ENCODE peak calls at places on chromosomes 3 and 15, in nine cellular contexts. One of them, this sample, is unnamed.

GRCh38 chr3:10194328-10195071 is 29.8 kb downstream of the IRAK2 start:
- DNase-seq in activated T-cell treated with anti-CD3 and anti-CD28 coated beads, Interleukin-2, amount 50 U/mL, for 72 hours: peak
- DNase-seq in GM18507: no peak
- DNase-seq in keratinocyte: no peak
- DNase-seq in neural crest cell: no peak
- DNase-seq in globus pallidus: no peak
- DNase-seq in activated CD4-positive, alpha-beta T cell treated with anti-CD3 and anti-CD28 coated beads, Interleukin-2, amount 50 U/mL, for 48 hours: peak
- DNase-seq in activated CD4-positive, alpha-beta memory T cell treated with anti-CD3 and anti-CD28 coated beads, Interleukin-2, amount 10 ng/mL, durations not matched to agents 7 days and 5 days: peak
- DNase-seq in NCI-H1092 treated with DMSO at 0.1 percent for 48 hours: no peak
- DNase-seq in this sample: peak

GRCh38 chr3:58962816-58963215 is 87.0 kb downstream of the CFAP20DC start:
- DNase-seq in activated T-cell treated with anti-CD3 and anti-CD28 coated beads, Interleukin-2, amount 50 U/mL, for 72 hours: no peak
- DNase-seq in GM18507: no peak
- DNase-seq in NCI-H1092 treated with DMSO at 0.1 percent for 48 hours: no peak
- DNase-seq in activated CD4-positive, alpha-beta T cell treated with anti-CD3 and anti-CD28 coated beads, Interleukin-2, amount 50 U/mL, for 48 hours: no peak
- DNase-seq in globus pallidus: no peak
- DNase-seq in neural crest cell: no peak
- DNase-seq in activated CD4-positive, alpha-beta memory T cell treated with anti-CD3 and anti-CD28 coated beads, Interleukin-2, amount 10 ng/mL, durations not matched to agents 7 days and 5 days: no peak
- DNase-seq in keratinocyte: no peak
- DNase-seq in this sample: peak

GRCh38 chr3:194824676-194825075 is 139.0 kb downstream of the FAM43A start:
- DNase-seq in activated CD4-positive, alpha-beta memory T cell treated with anti-CD3 and anti-CD28 coated beads, Interleukin-2, amount 10 ng/mL, durations not matched to agents 7 days and 5 days: no peak
- DNase-seq in NCI-H1092 treated with DMSO at 0.1 percent for 48 hours: no peak
- DNase-seq in neural crest cell: no peak
- DNase-seq in globus pallidus: no peak
- DNase-seq in activated T-cell treated with anti-CD3 and anti-CD28 coated beads, Interleukin-2, amount 50 U/mL, for 72 hours: no peak
- DNase-seq in GM18507: no peak
- DNase-seq in keratinocyte: no peak
- DNase-seq in activated CD4-positive, alpha-beta T cell treated with anti-CD3 and anti-CD28 coated beads, Interleukin-2, amount 50 U/mL, for 48 hours: no peak
- DNase-seq in this sample: peak

GRCh38 chr3:186280737-186281136 is 81.3 kb downstream of the DGKG start:
- DNase-seq in GM18507: no peak
- DNase-seq in neural crest cell: no peak
- DNase-seq in keratinocyte: no peak
- DNase-seq in NCI-H1092 treated with DMSO at 0.1 percent for 48 hours: no peak
- DNase-seq in activated CD4-positive, alpha-beta T cell treated with anti-CD3 and anti-CD28 coated beads, Interleukin-2, amount 50 U/mL, for 48 hours: no peak
- DNase-seq in activated CD4-positive, alpha-beta memory T cell treated with anti-CD3 and anti-CD28 coated beads, Interleukin-2, amount 10 ng/mL, durations not matched to agents 7 days and 5 days: no peak
- DNase-seq in globus pallidus: no peak
- DNase-seq in activated T-cell treated with anti-CD3 and anti-CD28 coated beads, Interleukin-2, amount 50 U/mL, for 72 hours: no peak
- DNase-seq in this sample: no peak

GRCh38 chr3:106326941-106327765 is 458.3 kb upstream of the CBLB start:
- DNase-seq in GM18507: no peak
- DNase-seq in activated T-cell treated with anti-CD3 and anti-CD28 coated beads, Interleukin-2, amount 50 U/mL, for 72 hours: no peak
- DNase-seq in NCI-H1092 treated with DMSO at 0.1 percent for 48 hours: no peak
- DNase-seq in neural crest cell: no peak
- DNase-seq in activated CD4-positive, alpha-beta memory T cell treated with anti-CD3 and anti-CD28 coated beads, Interleukin-2, amount 10 ng/mL, durations not matched to agents 7 days and 5 days: no peak
- DNase-seq in keratinocyte: no peak
- DNase-seq in globus pallidus: no peak
- DNase-seq in activated CD4-positive, alpha-beta T cell treated with anti-CD3 and anti-CD28 coated beads, Interleukin-2, amount 50 U/mL, for 48 hours: no peak
- DNase-seq in this sample: no peak

GRCh38 chr3:182644800-182645433 is 148.4 kb upstream of the ATP11B start:
- DNase-seq in neural crest cell: no peak
- DNase-seq in activated T-cell treated with anti-CD3 and anti-CD28 coated beads, Interleukin-2, amount 50 U/mL, for 72 hours: peak
- DNase-seq in globus pallidus: no peak
- DNase-seq in keratinocyte: no peak
- DNase-seq in activated CD4-positive, alpha-beta T cell treated with anti-CD3 and anti-CD28 coated beads, Interleukin-2, amount 50 U/mL, for 48 hours: peak
- DNase-seq in activated CD4-positive, alpha-beta memory T cell treated with anti-CD3 and anti-CD28 coated beads, Interleukin-2, amount 10 ng/mL, durations not matched to agents 7 days and 5 days: no peak
- DNase-seq in GM18507: no peak
- DNase-seq in NCI-H1092 treated with DMSO at 0.1 percent for 48 hours: no peak
- DNase-seq in this sample: no peak

GRCh38 chr3:13178107-13178506 is 104.9 kb upstream of the IQSEC1 start:
- DNase-seq in activated T-cell treated with anti-CD3 and anti-CD28 coated beads, Interleukin-2, amount 50 U/mL, for 72 hours: no peak
- DNase-seq in keratinocyte: no peak
- DNase-seq in globus pallidus: no peak
- DNase-seq in NCI-H1092 treated with DMSO at 0.1 percent for 48 hours: no peak
- DNase-seq in activated CD4-positive, alpha-beta T cell treated with anti-CD3 and anti-CD28 coated beads, Interleukin-2, amount 50 U/mL, for 48 hours: no peak
- DNase-seq in activated CD4-positive, alpha-beta memory T cell treated with anti-CD3 and anti-CD28 coated beads, Interleukin-2, amount 10 ng/mL, durations not matched to agents 7 days and 5 days: no peak
- DNase-seq in neural crest cell: no peak
- DNase-seq in GM18507: no peak
- DNase-seq in this sample: no peak

GRCh38 chr15:80288131-80288530 is 36.1 kb upstream of the CTXND1 start:
- DNase-seq in neural crest cell: no peak
- DNase-seq in activated CD4-positive, alpha-beta memory T cell treated with anti-CD3 and anti-CD28 coated beads, Interleukin-2, amount 10 ng/mL, durations not matched to agents 7 days and 5 days: no peak
- DNase-seq in GM18507: no peak
- DNase-seq in keratinocyte: no peak
- DNase-seq in NCI-H1092 treated with DMSO at 0.1 percent for 48 hours: no peak
- DNase-seq in activated T-cell treated with anti-CD3 and anti-CD28 coated beads, Interleukin-2, amount 50 U/mL, for 72 hours: no peak
- DNase-seq in activated CD4-positive, alpha-beta T cell treated with anti-CD3 and anti-CD28 coated beads, Interleukin-2, amount 50 U/mL, for 48 hours: no peak
- DNase-seq in globus pallidus: no peak
- DNase-seq in this sample: no peak

This sample was measured in adipocyte.